ENCODE peak calls at places on chromosome 1, in six cellular contexts. One of them, this sample, is unnamed.

GRCh38 chr1:221356693-221357092 is 385.2 kb downstream of the DUSP10 start:
- DNase-seq in H1: no peak
- DNase-seq in neuronal stem cell: no peak
- DNase-seq in mesendoderm: no peak
- DNase-seq in mesenchymal stem cell: no peak
- DNase-seq in H9: no peak
- DNase-seq in this sample: no peak

GRCh38 chr1:99598738-99599411 is 47.0 kb upstream of the PALMD start:
- DNase-seq in mesenchymal stem cell: peak; percentile 15
- DNase-seq in neuronal stem cell: no peak
- DNase-seq in H1: no peak
- DNase-seq in mesendoderm: no peak
- DNase-seq in H9: no peak
- DNase-seq in this sample: peak; percentile 8

GRCh38 chr1:187655163-187655562 is 826.4 kb downstream of the PLA2G4A start:
- DNase-seq in neuronal stem cell: no peak
- DNase-seq in mesenchymal stem cell: no peak
- DNase-seq in mesendoderm: no peak
- DNase-seq in H9: no peak
- DNase-seq in H1: no peak
- DNase-seq in this sample: peak; percentile 58

GRCh38 chr1:200028586-200029034 is 1.1 kb downstream of the NR5A2 start:
- DNase-seq in mesendoderm: peak; percentile 30
- DNase-seq in H9: no peak
- DNase-seq in H1: no peak
- DNase-seq in mesenchymal stem cell: peak; percentile 12
- DNase-seq in neuronal stem cell: peak; percentile 20
- DNase-seq in this sample: no peak

GRCh38 chr1:28112388-28113311 is 24.2 kb upstream of the EYA3 start:
- DNase-seq in neuronal stem cell: no peak
- DNase-seq in H1: no peak
- DNase-seq in H9: peak; percentile 49
- DNase-seq in mesenchymal stem cell: peak; percentile 84
- DNase-seq in mesendoderm: peak; percentile 67
- DNase-seq in this sample: peak; percentile 93

GRCh38 chr1:169052727-169053126 is 53.8 kb upstream of the ATP1B1 start:
- DNase-seq in mesenchymal stem cell: no peak
- DNase-seq in H1: no peak
- DNase-seq in mesendoderm: no peak
- DNase-seq in H9: no peak
- DNase-seq in neuronal stem cell: no peak
- DNase-seq in this sample: no peak

GRCh38 chr1:938088-938683 is 14.5 kb downstream of the SAMD11 start:
- DNase-seq in mesenchymal stem cell: peak; percentile 48
- DNase-seq in H1: no peak
- DNase-seq in neuronal stem cell: no peak
- DNase-seq in H9: no peak
- DNase-seq in mesendoderm: no peak
- DNase-seq in this sample: peak; percentile 28

GRCh38 chr1:179369751-179370341 is 4.1 kb downstream of the AXDND1 start:
- DNase-seq in neuronal stem cell: peak; percentile 36
- DNase-seq in mesenchymal stem cell: peak; percentile 79
- DNase-seq in mesendoderm: peak; percentile 69
- DNase-seq in H1: peak; percentile 1
- DNase-seq in H9: no peak
- DNase-seq in this sample: peak; percentile 77

GRCh38 chr1:159598196-159598595 is 10.6 kb downstream of the APCS start:
- DNase-seq in neuronal stem cell: no peak
- DNase-seq in H1: no peak
- DNase-seq in mesendoderm: peak; percentile 94
- DNase-seq in mesenchymal stem cell: peak; percentile 37
- DNase-seq in H9: no peak
- DNase-seq in this sample: peak; percentile 85

GRCh38 chr1:169696273-169697100 is 14.9 kb downstream of the SELL start:
- DNase-seq in mesenchymal stem cell: no peak
- DNase-seq in H9: no peak
- DNase-seq in H1: no peak
- DNase-seq in mesendoderm: no peak
- DNase-seq in neuronal stem cell: no peak
- DNase-seq in this sample: no peak

GRCh38 chr1:108007070-108007469 is 42.1 kb upstream of the VAV3 start:
- DNase-seq in H1: no peak
- DNase-seq in mesenchymal stem cell: no peak
- DNase-seq in mesendoderm: no peak
- DNase-seq in H9: no peak
- DNase-seq in neuronal stem cell: no peak
- DNase-seq in this sample: no peak
- H2BK15ac ChIP-seq in H1: no peak overlapping the region
- H2BK15ac ChIP-seq in mesenchymal stem cell: no peak overlapping the region
- H2BK15ac ChIP-seq in mesendoderm: no peak overlapping the region
- H2BK15ac ChIP-seq in H9: no peak overlapping the region
- H2BK15ac ChIP-seq in neuronal stem cell: no peak overlapping the region
- H2BK15ac ChIP-seq in this sample: no peak overlapping the region

GRCh38 chr1:170807432-170807831 is 127.9 kb upstream of the MROH9 start:
- DNase-seq in neuronal stem cell: no peak
- DNase-seq in mesendoderm: no peak
- DNase-seq in H9: no peak
- DNase-seq in H1: no peak
- DNase-seq in mesenchymal stem cell: peak; percentile 3
- DNase-seq in this sample: peak; percentile 84

GRCh38 chr1:170805957-170806662 is 129.2 kb upstream of the MROH9 start:
- DNase-seq in neuronal stem cell: no peak
- DNase-seq in H9: no peak
- DNase-seq in H1: no peak
- DNase-seq in mesenchymal stem cell: no peak
- DNase-seq in mesendoderm: no peak
- DNase-seq in this sample: peak; percentile 8

GRCh38 chr1:170804419-170804818 is 130.9 kb upstream of the MROH9 start:
- DNase-seq in mesendoderm: no peak
- DNase-seq in neuronal stem cell: no peak
- DNase-seq in H9: no peak
- DNase-seq in H1: no peak
- DNase-seq in mesenchymal stem cell: no peak
- DNase-seq in this sample: no peak

GRCh38 chr1:170808229-170808870 is 127.0 kb upstream of the MROH9 start:
- DNase-seq in mesendoderm: no peak
- DNase-seq in H1: no peak
- DNase-seq in neuronal stem cell: no peak
- DNase-seq in mesenchymal stem cell: no peak
- DNase-seq in H9: no peak
- DNase-seq in this sample: no peak

GRCh38 chr1:170804879-170805278 is 130.5 kb upstream of the MROH9 start:
- DNase-seq in mesenchymal stem cell: no peak
- DNase-seq in H1: no peak
- DNase-seq in neuronal stem cell: no peak
- DNase-seq in H9: no peak
- DNase-seq in mesendoderm: no peak
- DNase-seq in this sample: no peak
- H2BK15ac ChIP-seq in mesenchymal stem cell: no peak overlapping the region
- H2BK15ac ChIP-seq in H1: no peak overlapping the region
- H2BK15ac ChIP-seq in neuronal stem cell: no peak overlapping the region
- H2BK15ac ChIP-seq in H9: no peak overlapping the region
- H2BK15ac ChIP-seq in mesendoderm: no peak overlapping the region
- H2BK15ac ChIP-seq in this sample: no peak overlapping the region

DNA sequence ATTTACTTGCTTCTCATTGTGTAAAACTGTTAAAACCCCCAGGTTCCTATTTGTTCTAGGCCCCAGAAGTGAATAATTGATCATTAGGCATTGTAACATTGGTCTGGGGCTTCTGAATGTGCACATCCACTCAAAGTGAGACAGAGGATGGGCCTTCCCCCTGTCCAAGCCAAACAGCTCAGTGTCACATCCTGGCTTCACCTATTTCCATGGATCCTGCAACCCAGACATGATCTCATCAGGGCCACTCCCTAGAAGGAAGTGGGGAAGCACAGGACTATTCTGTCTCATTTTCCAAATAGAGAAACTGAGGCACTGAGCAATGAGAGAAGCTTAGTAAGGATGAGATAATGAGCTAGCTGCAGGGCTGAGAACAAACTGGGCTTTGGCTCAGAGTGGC is 47.4 kb upstream of the TSPAN2 start:
- DNase-seq in H9: no peak
- DNase-seq in mesenchymal stem cell: no peak
- DNase-seq in mesendoderm: no peak
- DNase-seq in neuronal stem cell: no peak
- DNase-seq in H1: no peak
- DNase-seq in this sample: no peak
- H2BK15ac ChIP-seq in H9: no peak overlapping the region
- H2BK15ac ChIP-seq in mesenchymal stem cell: no peak overlapping the region
- H2BK15ac ChIP-seq in mesendoderm: no peak overlapping the region
- H2BK15ac ChIP-seq in neuronal stem cell: no peak overlapping the region
- H2BK15ac ChIP-seq in H1: no peak overlapping the region
- H2BK15ac ChIP-seq in this sample: peak overlapping the region; percentile 76

GRCh38 chr1:226942392-226942791 is 2.3 kb downstream of the COQ8A start:
- DNase-seq in H9: no peak
- DNase-seq in mesendoderm: no peak
- DNase-seq in neuronal stem cell: no peak
- DNase-seq in mesenchymal stem cell: no peak
- DNase-seq in H1: no peak
- DNase-seq in this sample: no peak
- H2BK15ac ChIP-seq in H9: no peak overlapping the region
- H2BK15ac ChIP-seq in mesendoderm: no peak overlapping the region
- H2BK15ac ChIP-seq in neuronal stem cell: no peak overlapping the region
- H2BK15ac ChIP-seq in mesenchymal stem cell: no peak overlapping the region
- H2BK15ac ChIP-seq in H1: no peak overlapping the region
- H2BK15ac ChIP-seq in this sample: no peak overlapping the region

GRCh38 chr1:45259053-45259452 is 52.6 kb upstream of the ZSWIM5 start:
- DNase-seq in H9: no peak
- DNase-seq in mesenchymal stem cell: no peak
- DNase-seq in neuronal stem cell: no peak
- DNase-seq in mesendoderm: no peak
- DNase-seq in H1: no peak
- DNase-seq in this sample: no peak

GRCh38 chr1:45263132-45263531 is 56.7 kb upstream of the ZSWIM5 start:
- DNase-seq in H1: no peak
- DNase-seq in neuronal stem cell: no peak
- DNase-seq in H9: no peak
- DNase-seq in mesendoderm: no peak
- DNase-seq in mesenchymal stem cell: no peak
- DNase-seq in this sample: no peak

GRCh38 chr1:45265244-45265643 is 58.8 kb upstream of the ZSWIM5 start:
- DNase-seq in mesendoderm: no peak
- DNase-seq in H9: no peak
- DNase-seq in neuronal stem cell: no peak
- DNase-seq in H1: no peak
- DNase-seq in mesenchymal stem cell: no peak
- DNase-seq in this sample: no peak

GRCh38 chr1:45258059-45258650 is 51.8 kb upstream of the ZSWIM5 start:
- DNase-seq in mesendoderm: peak; percentile 42
- DNase-seq in H1: no peak
- DNase-seq in H9: no peak
- DNase-seq in mesenchymal stem cell: no peak
- DNase-seq in neuronal stem cell: no peak
- DNase-seq in this sample: no peak

DNA sequence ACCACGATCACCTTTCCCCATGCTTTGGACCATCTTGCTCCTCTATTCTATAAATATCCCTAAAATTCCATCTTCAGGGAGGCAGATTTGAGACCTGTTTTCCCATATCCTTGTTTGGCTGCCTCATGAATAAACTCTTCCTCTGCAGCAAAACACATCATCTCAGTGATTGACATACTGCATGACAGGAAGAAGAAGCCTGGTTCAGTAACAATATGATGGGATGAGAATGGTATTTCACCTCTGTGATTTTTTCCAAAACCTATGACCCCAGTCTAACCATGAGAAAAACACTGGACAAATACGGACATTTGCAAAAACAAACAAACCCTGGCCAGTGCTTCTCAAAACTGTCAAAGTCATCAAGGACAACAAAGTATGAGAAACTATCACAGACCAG is 53.8 kb upstream of the ZSWIM5 start:
- DNase-seq in H1: no peak
- DNase-seq in H9: no peak
- DNase-seq in mesendoderm: no peak
- DNase-seq in neuronal stem cell: no peak
- DNase-seq in mesenchymal stem cell: no peak
- DNase-seq in this sample: no peak
- H2BK15ac ChIP-seq in H1: no peak overlapping the region
- H2BK15ac ChIP-seq in H9: no peak overlapping the region
- H2BK15ac ChIP-seq in mesendoderm: no peak overlapping the region
- H2BK15ac ChIP-seq in neuronal stem cell: no peak overlapping the region
- H2BK15ac ChIP-seq in mesenchymal stem cell: no peak overlapping the region
- H2BK15ac ChIP-seq in this sample: no peak overlapping the region

GRCh38 chr1:113409363-113409762 is 19.0 kb downstream of the MAGI3 start:
- DNase-seq in mesendoderm: no peak
- DNase-seq in H9: no peak
- DNase-seq in neuronal stem cell: no peak
- DNase-seq in mesenchymal stem cell: no peak
- DNase-seq in H1: no peak
- DNase-seq in this sample: no peak
- H2BK15ac ChIP-seq in mesendoderm: no peak overlapping the region
- H2BK15ac ChIP-seq in H9: no peak overlapping the region
- H2BK15ac ChIP-seq in neuronal stem cell: no peak overlapping the region
- H2BK15ac ChIP-seq in mesenchymal stem cell: no peak overlapping the region
- H2BK15ac ChIP-seq in H1: no peak overlapping the region
- H2BK15ac ChIP-seq in this sample: no peak overlapping the region

DNA sequence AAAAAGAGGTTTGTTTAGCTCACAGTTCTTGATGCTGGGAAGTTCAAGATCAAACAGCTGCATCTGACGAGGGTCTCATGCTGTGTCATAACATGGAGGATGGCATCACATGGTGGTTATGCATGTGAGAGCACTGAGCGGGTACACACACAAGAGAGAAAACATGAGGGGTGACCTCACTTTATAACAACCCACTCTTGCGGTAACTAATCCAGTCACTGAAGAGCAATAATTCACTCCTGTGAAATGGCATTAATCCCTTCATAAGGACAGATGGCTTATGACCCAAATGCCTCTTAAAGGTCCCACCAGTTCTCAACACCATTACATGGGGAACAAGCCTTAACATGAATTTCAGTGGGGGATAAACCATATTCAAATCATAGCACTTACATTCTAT is 23.2 kb upstream of the CHIT1 start:
- DNase-seq in mesendoderm: no peak
- DNase-seq in H1: no peak
- DNase-seq in mesenchymal stem cell: no peak
- DNase-seq in H9: no peak
- DNase-seq in neuronal stem cell: no peak
- DNase-seq in this sample: no peak
- H2BK15ac ChIP-seq in mesendoderm: no peak overlapping the region
- H2BK15ac ChIP-seq in H1: no peak overlapping the region
- H2BK15ac ChIP-seq in mesenchymal stem cell: no peak overlapping the region
- H2BK15ac ChIP-seq in H9: no peak overlapping the region
- H2BK15ac ChIP-seq in neuronal stem cell: no peak overlapping the region
- H2BK15ac ChIP-seq in this sample: no peak overlapping the region

DNA sequence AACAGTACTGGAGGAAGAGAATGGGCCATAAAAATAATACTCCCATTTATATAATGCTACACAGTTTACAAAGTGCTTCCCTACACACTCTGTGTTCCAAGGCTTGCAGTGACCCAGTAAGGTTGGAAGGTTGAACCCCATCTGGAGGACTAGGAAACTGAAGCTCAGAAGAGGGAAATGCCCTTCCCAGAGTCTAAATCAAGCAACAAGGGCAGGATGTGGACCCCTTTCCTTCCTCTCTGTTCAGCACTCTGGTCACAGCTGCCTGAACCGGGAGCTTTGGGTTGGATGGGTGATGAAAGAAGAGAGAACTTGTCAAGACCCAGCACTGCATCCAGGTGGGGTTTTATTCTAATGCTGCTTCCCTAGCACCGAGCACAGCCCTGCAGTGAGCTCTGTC is 47.8 kb downstream of the CAPN8 start:
- DNase-seq in mesendoderm: no peak
- DNase-seq in mesenchymal stem cell: no peak
- DNase-seq in neuronal stem cell: no peak
- DNase-seq in H9: no peak
- DNase-seq in H1: no peak
- DNase-seq in this sample: no peak
- H2BK15ac ChIP-seq in mesendoderm: no peak overlapping the region
- H2BK15ac ChIP-seq in mesenchymal stem cell: no peak overlapping the region
- H2BK15ac ChIP-seq in neuronal stem cell: no peak overlapping the region
- H2BK15ac ChIP-seq in H9: no peak overlapping the region
- H2BK15ac ChIP-seq in H1: no peak overlapping the region
- H2BK15ac ChIP-seq in this sample: no peak overlapping the region